ENCODE peak calls at places on chromosome 16, in seven cellular contexts. One of them, this sample, is unnamed.
A peak's percentile ranks its signal among the peaks of the same experiment; 100 is the strongest.

GRCh38 chr16:89193021-89193575 is 7.2 kb downstream of the SLC22A31 start:
- DNase-seq in iPS DF 19.7: no peak
- DNase-seq in H9: peak; percentile 96
- DNase-seq in NCI-H1436: no peak
- DNase-seq in B cell: peak; percentile 29
- DNase-seq in heart left ventricle: no peak
- DNase-seq in NCI-H1092 treated with DMSO at 0.1 percent for 48 hours: no peak
- DNase-seq in this sample: peak; percentile 69

GRCh38 chr16:2371421-2371820 is 30.9 kb upstream of the ABCA3 start:
- DNase-seq in iPS DF 19.7: no peak
- DNase-seq in H9: no peak
- DNase-seq in NCI-H1092 treated with DMSO at 0.1 percent for 48 hours: no peak
- DNase-seq in B cell: no peak
- DNase-seq in heart left ventricle: no peak
- DNase-seq in NCI-H1436: no peak
- DNase-seq in this sample: no peak

GRCh38 chr16:2039286-2040030 is 8.2 kb downstream of the NTHL1 start:
- DNase-seq in iPS DF 19.7: no peak
- DNase-seq in NCI-H1436: no peak
- DNase-seq in heart left ventricle: peak; percentile 90
- DNase-seq in B cell: no peak
- DNase-seq in NCI-H1092 treated with DMSO at 0.1 percent for 48 hours: peak; percentile 24
- DNase-seq in H9: no peak
- DNase-seq in this sample: no peak

GRCh38 chr16:20114356-20114755 is 40.7 kb upstream of the GPR139 start:
- DNase-seq in B cell: no peak
- DNase-seq in NCI-H1092 treated with DMSO at 0.1 percent for 48 hours: peak; percentile 42
- DNase-seq in H9: no peak
- DNase-seq in heart left ventricle: no peak
- DNase-seq in iPS DF 19.7: no peak
- DNase-seq in NCI-H1436: no peak
- DNase-seq in this sample: no peak

GRCh38 chr16:81181013-81181720 is 57.3 kb upstream of the BCO1 start:
- DNase-seq in iPS DF 19.7: peak; percentile 92
- DNase-seq in heart left ventricle: peak; percentile 84
- DNase-seq in NCI-H1436: peak; percentile 88
- DNase-seq in NCI-H1092 treated with DMSO at 0.1 percent for 48 hours: no peak
- DNase-seq in H9: peak; percentile 96
- DNase-seq in B cell: no peak
- DNase-seq in this sample: no peak

GRCh38 chr16:87169509-87169985 is 147.6 kb downstream of the C16orf95 start:
- DNase-seq in B cell: no peak
- DNase-seq in NCI-H1436: no peak
- DNase-seq in NCI-H1092 treated with DMSO at 0.1 percent for 48 hours: peak; percentile 55
- DNase-seq in iPS DF 19.7: no peak
- DNase-seq in H9: no peak
- DNase-seq in heart left ventricle: no peak
- DNase-seq in this sample: no peak

GRCh38 chr16:12320298-12320706 is 343.8 kb downstream of the SNX29 start:
- DNase-seq in iPS DF 19.7: no peak
- DNase-seq in NCI-H1436: no peak
- DNase-seq in H9: no peak
- DNase-seq in heart left ventricle: no peak
- DNase-seq in NCI-H1092 treated with DMSO at 0.1 percent for 48 hours: no peak
- DNase-seq in B cell: no peak
- DNase-seq in this sample: no peak

GRCh38 chr16:75323198-75323597 is 71.8 kb upstream of the BCAR1 start:
- DNase-seq in H9: no peak
- DNase-seq in B cell: no peak
- DNase-seq in heart left ventricle: no peak
- DNase-seq in iPS DF 19.7: no peak
- DNase-seq in NCI-H1092 treated with DMSO at 0.1 percent for 48 hours: no peak
- DNase-seq in NCI-H1436: no peak
- DNase-seq in this sample: no peak

GRCh38 chr16:88973415-88974050 is 3.5 kb downstream of the CBFA2T3 start:
- DNase-seq in NCI-H1092 treated with DMSO at 0.1 percent for 48 hours: no peak
- DNase-seq in H9: no peak
- DNase-seq in NCI-H1436: no peak
- DNase-seq in heart left ventricle: no peak
- DNase-seq in B cell: no peak
- DNase-seq in iPS DF 19.7: no peak
- DNase-seq in this sample: no peak

GRCh38 chr16:8146613-8147012 is 443.7 kb downstream of the TMEM114 start:
- DNase-seq in iPS DF 19.7: no peak
- DNase-seq in B cell: no peak
- DNase-seq in heart left ventricle: no peak
- DNase-seq in NCI-H1436: no peak
- DNase-seq in H9: no peak
- DNase-seq in NCI-H1092 treated with DMSO at 0.1 percent for 48 hours: no peak
- DNase-seq in this sample: no peak